ENCODE peak calls at places on chromosome 3, in nine cellular contexts. G is A673; V is heart left ventricle; I is neural progenitor cell; P is cardiac muscle cell; M is lower lobe of right lung; O is CD8-positive, alpha-beta T cell; A is effector memory CD4-positive, alpha-beta T cell; E is right lobe of liver. T is an unnamed sample.

GRCh38 chr3:140022061-140022781 is 87.2 kb downstream of the CLSTN2 start:
- DNase-seq in M (no peak), G (no peak), A (no peak), P (no peak), I (no peak), V (no peak), O (no peak), E (no peak), T (no peak)

GRCh38 chr3:106299300-106300098 is 430.7 kb upstream of the CBLB start:
- DNase-seq in M (no peak), G (no peak), P (peak; percentile 46), V (no peak), A (no peak), I (no peak), E (no peak), O (no peak), T (peak; percentile 73)

GRCh38 chr3:107644631-107645030 is 121.9 kb downstream of the BBX start:
- DNase-seq in M (no peak), I (no peak), P (no peak), G (no peak), A (no peak), V (no peak), E (no peak), O (no peak), T (peak; percentile 19)

GRCh38 chr3:71016141-71016845 is 567.2 kb downstream of the FOXP1 start:
- DNase-seq in A (no peak), I (no peak), O (no peak), M (no peak), P (peak; percentile 43), G (no peak), V (no peak), E (no peak), T (peak; percentile 69)

GRCh38 chr3:154194869-154195268 is 73.7 kb downstream of the ARHGEF26 start:
- DNase-seq in A (no peak), M (no peak), P (no peak), I (no peak), V (no peak), G (no peak), E (no peak), O (no peak), T (no peak)

GRCh38 chr3:162022931-162023330 is 526.3 kb downstream of the OTOL1 start:
- DNase-seq in V (no peak), A (no peak), O (no peak), E (no peak), G (no peak), M (no peak), P (no peak), I (no peak), T (no peak)

GRCh38 chr3:5187920-5188418 is 462 bp downstream of the EDEM1 start:
- DNase-seq in I (peak; percentile 73), O (peak; percentile 60), A (peak; percentile 27), M (peak; percentile 73), V (peak; percentile 76), E (peak; percentile 58), P (peak; percentile 46), G (peak; percentile 44), T (peak; percentile 69)

GRCh38 chr3:47409284-47409683 is 28.5 kb downstream of the PTPN23 start:
- DNase-seq in O (no peak), E (no peak), I (no peak), A (no peak), P (no peak), M (no peak), V (no peak), G (no peak), T (no peak)

GRCh38 chr3:174125267-174125844 is 727.8 kb downstream of the NLGN1 start:
- DNase-seq in P (peak; percentile 30), M (no peak), O (no peak), E (no peak), A (no peak), G (peak; percentile 61), V (no peak), I (peak; percentile 59), T (peak; percentile 64)

GRCh38 chr3:50401973-50402372 is 42.7 kb upstream of the TMEM115 start:
- DNase-seq in E (no peak), A (no peak), P (no peak), M (no peak), O (no peak), V (no peak), G (no peak), I (no peak), T (no peak)

GRCh38 chr3:28915711-28916481 is 365.0 kb upstream of the RBMS3 start:
- DNase-seq in I (peak; percentile 65), P (peak; percentile 80), O (no peak), E (no peak), A (no peak), V (no peak), G (peak; percentile 75), M (peak; percentile 35), T (peak; percentile 73)

GRCh38 chr3:143784446-143784845 is 63.8 kb downstream of the SLC9A9 start:
- DNase-seq in M (no peak), I (no peak), G (no peak), V (no peak), O (no peak), E (no peak), A (no peak), P (no peak), T (no peak)

GRCh38 chr3:186459108-186459467 is 85.1 kb downstream of the CRYGS start:
- DNase-seq in P (no peak), E (no peak), A (no peak), I (no peak), M (no peak), O (no peak), G (no peak), V (no peak), T (no peak)

GRCh38 chr3:94159062-94159726 is 96.3 kb downstream of the NSUN3 start:
- DNase-seq in P (peak; percentile 79), M (no peak), G (peak; percentile 78), I (no peak), O (no peak), A (no peak), V (no peak), E (no peak), T (peak; percentile 46)

GRCh38 chr3:195139876-195140240 is 131.1 kb downstream of the XXYLT1 start:
- DNase-seq in A (no peak), O (no peak), V (no peak), P (no peak), I (no peak), G (no peak), E (no peak), M (no peak), T (no peak)

DNA sequence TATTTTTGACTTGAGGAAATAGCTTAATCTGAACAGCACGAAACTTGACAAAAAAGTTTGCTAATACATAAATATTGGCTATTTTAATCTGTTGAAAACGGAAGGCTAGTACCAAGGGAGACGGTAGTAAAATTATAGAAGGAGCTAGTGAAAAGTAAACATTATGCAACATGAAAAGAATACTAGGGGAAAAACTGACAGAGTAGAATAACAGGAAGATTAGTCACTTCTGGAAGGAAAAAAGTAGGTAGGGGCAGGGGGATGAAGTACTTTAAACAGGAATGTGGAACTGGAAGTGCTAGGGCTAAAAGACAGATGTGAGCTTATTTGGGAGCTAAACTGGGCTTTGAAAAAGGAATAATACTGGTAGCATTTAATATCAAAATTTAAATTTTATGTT is 60.1 kb downstream of the MBNL1 start:
- DNase-seq in G (peak; percentile 67), E (no peak), V (no peak), A (no peak), P (peak; percentile 89), M (no peak), O (no peak), I (no peak), T (peak; percentile 90)
- H3K4me1 ChIP-seq in G (peaks cover 28% of the 10 kb centered on the region), E (peaks cover 5% of the 10 kb centered on the region), V (peaks cover 7% of the 10 kb centered on the region), A (peaks cover 46% of the 10 kb centered on the region), P (no peaks in the 10 kb centered on the region), M (peaks cover 70% of the 10 kb centered on the region), O (peaks cover 68% of the 10 kb centered on the region), I (no peaks in the 10 kb centered on the region), T (peaks cover 58% of the 10 kb centered on the region)

DNA sequence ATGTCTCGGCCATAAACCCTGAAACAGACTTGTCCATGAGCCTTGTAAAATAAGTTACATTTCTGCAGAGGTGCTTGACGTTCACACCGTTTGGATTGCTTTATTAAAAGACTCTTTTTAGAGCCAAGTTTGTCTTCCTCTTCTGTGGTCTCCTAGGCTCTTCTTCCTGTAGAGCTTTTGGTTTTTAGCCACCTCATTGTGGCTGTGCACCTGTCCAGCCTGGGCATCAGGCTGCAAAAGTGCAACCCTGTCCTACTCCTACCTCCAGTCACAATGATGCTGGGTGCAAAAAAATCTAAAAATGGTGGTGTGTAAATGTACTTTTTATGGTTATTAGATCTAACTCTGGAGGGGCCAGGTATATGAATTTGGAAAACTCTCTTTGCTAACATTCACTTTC is 2.8 kb upstream of the RIOX2 start:
- DNase-seq in P (no peak), A (no peak), M (no peak), O (no peak), G (no peak), V (no peak), E (no peak), I (no peak), T (no peak)
- H3K4me1 ChIP-seq in P (peaks cover 7% of the 10 kb centered on the region), A (peaks cover 12% of the 10 kb centered on the region), M (peaks cover 22% of the 10 kb centered on the region), O (peaks cover 20% of the 10 kb centered on the region), G (peaks cover 23% of the 10 kb centered on the region), V (no peaks in the 10 kb centered on the region), E (peaks cover 6% of the 10 kb centered on the region), I (no peaks in the 10 kb centered on the region), T (peaks cover 18% of the 10 kb centered on the region)

GRCh38 chr3:98980915-98981596 is 79.6 kb upstream of the DCBLD2 start:
- DNase-seq in M (no peak), V (no peak), G (no peak), I (no peak), E (no peak), O (no peak), A (no peak), P (peak; percentile 20), T (no peak)
- H3K4me1 ChIP-seq in M (peaks cover 1% of the 10 kb centered on the region), V (no peaks in the 10 kb centered on the region), G (no peaks in the 10 kb centered on the region), I (peaks cover 10% of the 10 kb centered on the region), E (no peaks in the 10 kb centered on the region), O (no peaks in the 10 kb centered on the region), A (no peaks in the 10 kb centered on the region), P (peaks cover 5% of the 10 kb centered on the region), T (peaks cover 36% of the 10 kb centered on the region)

GRCh38 chr3:38028621-38029361 is 651 bp downstream of the PLCD1 start:
- DNase-seq in A (no peak), G (no peak), P (no peak), V (peak; percentile 64), E (peak; percentile 41), M (no peak), O (no peak), I (peak; percentile 78), T (peak; percentile 62)
- H3K4me1 ChIP-seq in A (peaks cover 33% of the 10 kb centered on the region), G (no peaks in the 10 kb centered on the region), P (peaks cover 5% of the 10 kb centered on the region), V (no peaks in the 10 kb centered on the region), E (peaks cover 5% of the 10 kb centered on the region), M (peaks cover 48% of the 10 kb centered on the region), O (peaks cover 33% of the 10 kb centered on the region), I (peaks cover 4% of the 10 kb centered on the region), T (peaks cover 33% of the 10 kb centered on the region)

GRCh38 chr3:69745503-69745902 is 6.2 kb downstream of the MITF start:
- DNase-seq in I (no peak), O (no peak), P (no peak), E (no peak), G (no peak), A (no peak), M (no peak), V (no peak), T (no peak)
- H3K4me1 ChIP-seq in I (no peaks in the 10 kb centered on the region), O (no peaks in the 10 kb centered on the region), P (peaks cover 28% of the 10 kb centered on the region), E (no peaks in the 10 kb centered on the region), G (no peaks in the 10 kb centered on the region), A (no peaks in the 10 kb centered on the region), M (peaks cover 61% of the 10 kb centered on the region), V (no peaks in the 10 kb centered on the region), T (peaks cover 72% of the 10 kb centered on the region)